ENCODE peak calls at places on chromosome 16, in nine cellular contexts. Z is HT-29; B is hippocampal formation; J is stimulated activated CD4-positive, alpha-beta T cell treated with anti-CD3 and anti-CD28 coated beads, Interleukin-4, amount 100 ng/mL, for 1 hour; G is posterior vena cava; R is lower leg skin; V is GM12891; A is testis; E is ascending aorta. T is an unnamed sample.

GRCh38 chr16:11034005-11034404 is 89.6 kb downstream of the CLEC16A start:
- DNase-seq in E (peak; percentile 70), V (no peak), G (no peak), A (no peak), J (no peak), B (no peak), Z (no peak), R (peak; percentile 89), T (no peak)

GRCh38 chr16:26335236-26335809 is 643.6 kb downstream of the HS3ST4 start:
- DNase-seq in J (no peak), R (no peak), G (no peak), V (no peak), Z (no peak), A (no peak), B (no peak), E (no peak), T (no peak)

GRCh38 chr16:15754821-15755534 is 101.8 kb downstream of the MYH11 start:
- DNase-seq in G (no peak), J (no peak), B (no peak), V (no peak), A (no peak), E (no peak), R (no peak), Z (no peak), T (no peak)

GRCh38 chr16:15576960-15577958 is 65.7 kb downstream of the MARF1 start:
- DNase-seq in G (peak; percentile 64), E (no peak), V (no peak), Z (peak; percentile 98), J (no peak), B (no peak), R (no peak), A (peak; percentile 55), T (no peak)

GRCh38 chr16:19169081-19169639 is 1.1 kb downstream of the SYT17 start:
- DNase-seq in G (no peak), Z (no peak), V (no peak), B (no peak), R (no peak), A (no peak), J (no peak), E (no peak), T (no peak)

GRCh38 chr16:25868041-25868600 is 176.4 kb downstream of the HS3ST4 start:
- DNase-seq in B (no peak), G (no peak), E (no peak), J (no peak), V (no peak), R (no peak), A (no peak), Z (no peak), T (no peak)

GRCh38 chr16:4694664-4695451 is 1.5 kb downstream of the NUDT16L1 start:
- DNase-seq in G (peak; percentile 85), Z (no peak), J (no peak), R (no peak), E (peak; percentile 72), B (peak; percentile 41), V (no peak), A (no peak), T (no peak)

GRCh38 chr16:17798721-17799120 is 328.0 kb upstream of the XYLT1 start:
- DNase-seq in A (no peak), E (no peak), J (no peak), G (no peak), R (no peak), Z (no peak), V (no peak), B (no peak), T (no peak)

GRCh38 chr16:74892574-74893461 is 92.1 kb downstream of the WDR59 start:
- DNase-seq in R (no peak), V (peak; percentile 34), Z (no peak), A (no peak), G (no peak), J (no peak), B (no peak), E (no peak), T (no peak)

GRCh38 chr16:97822-98221 is 19.8 kb downstream of the MPG start:
- DNase-seq in G (no peak), J (no peak), B (no peak), E (no peak), A (no peak), R (no peak), V (no peak), Z (no peak), T (no peak)

GRCh38 chr16:59543641-59544040 is 809.5 kb upstream of the GOT2 start:
- DNase-seq in A (no peak), V (no peak), B (no peak), G (no peak), Z (no peak), J (no peak), E (no peak), R (no peak), T (no peak)

GRCh38 chr16:89921699-89922476 is 1.3 kb upstream of the TUBB3 start:
- DNase-seq in R (no peak), B (no peak), G (peak; percentile 98), V (no peak), E (peak; percentile 92), Z (peak; percentile 45), A (peak; percentile 72), J (no peak), T (no peak)

GRCh38 chr16:10787304-10787703 is 31.3 kb downstream of the TVP23A start:
- DNase-seq in G (no peak), R (no peak), J (no peak), B (no peak), V (no peak), Z (no peak), E (no peak), A (no peak), T (no peak)

GRCh38 chr16:11333696-11334095 is 11.6 kb upstream of the RMI2 start:
- DNase-seq in Z (no peak), R (no peak), A (no peak), E (no peak), V (no peak), J (no peak), G (peak; percentile 11), B (no peak), T (no peak)

GRCh38 chr16:12609937-12610699 is 193.6 kb downstream of the CPPED1 start:
- DNase-seq in Z (no peak), J (no peak), V (no peak), E (no peak), G (no peak), R (no peak), A (no peak), B (no peak), T (no peak)

GRCh38 chr16:70688266-70688742 is 2.5 kb upstream of the MTSS2 start:
- DNase-seq in A (no peak), V (no peak), E (no peak), B (peak; percentile 86), G (no peak), Z (no peak), R (no peak), J (no peak), T (no peak)

GRCh38 chr16:49936791-49937190 is 80.9 kb upstream of the ZNF423 start:
- DNase-seq in Z (no peak), A (no peak), B (no peak), V (no peak), R (no peak), E (no peak), J (no peak), G (peak; percentile 41), T (no peak)

GRCh38 chr16:76309639-76310335 is 32.6 kb downstream of the CNTNAP4 start:
- DNase-seq in G (no peak), B (no peak), A (no peak), E (no peak), J (no peak), V (no peak), Z (no peak), R (no peak), T (no peak)

GRCh38 chr16:83402969-83403368 is 404.8 kb upstream of the HSBP1 start:
- DNase-seq in B (no peak), Z (no peak), V (no peak), E (no peak), J (no peak), G (no peak), A (no peak), R (no peak), T (no peak)

GRCh38 chr16:73878616-73879015 is 418.0 kb upstream of the PSMD7 start:
- DNase-seq in A (no peak), E (no peak), Z (peak; percentile 64), J (no peak), B (no peak), R (no peak), G (no peak), V (peak; percentile 5), T (no peak)

GRCh38 chr16:879461-879861 is 78.9 kb upstream of the GNG13 start:
- DNase-seq in V (no peak), A (no peak), E (no peak), G (peak; percentile 77), Z (no peak), R (no peak), B (no peak), J (no peak), T (no peak)

GRCh38 chr16:14249291-14250032 is 178.3 kb downstream of the MRTFB start:
- DNase-seq in R (peak; percentile 32), G (no peak), V (peak; percentile 30), A (peak; percentile 62), B (peak; percentile 24), Z (peak; percentile 63), J (peak; percentile 30), E (no peak), T (peak; percentile 76)

GRCh38 chr16:49431591-49432290 is 58.1 kb downstream of the C16orf78 start:
- DNase-seq in R (no peak), B (no peak), G (peak; percentile 52), Z (no peak), A (no peak), E (no peak), J (no peak), V (no peak), T (peak; percentile 34)

GRCh38 chr16:69563605-69564580 is 1.9 kb upstream of the NFAT5 start:
- DNase-seq in A (no peak), V (no peak), B (no peak), Z (peak; percentile 22), J (peak; percentile 45), E (no peak), R (no peak), G (no peak), T (peak; percentile 81)

GRCh38 chr16:26334218-26335111 is 642.7 kb downstream of the HS3ST4 start:
- DNase-seq in J (no peak), R (no peak), G (no peak), V (no peak), Z (no peak), E (no peak), A (no peak), B (no peak), T (no peak)

T was measured in activated effector memory CD4-positive, alpha-beta T cell treated with anti-CD3 and anti-CD28 coated beads, Interleukin-2, amount 50 U/mL, for 16 hours.